ENCODE peak calls at places on chromosomes 12 and 14, in six cellular contexts. L is Panc1; F is GM06990; N is brain microvascular endothelial cell; H is adipocyte; T is CD8-positive, alpha-beta memory T cell. G is an unnamed sample.

GRCh38 chr12:116466536-116466935 is 92.6 kb upstream of the MAP1LC3B2 start:
- DNase-seq in H (peak; percentile 13), F (no peak), N (peak; percentile 14), L (no peak), T (no peak), G (no peak)

GRCh38 chr14:100825691-100826331 is at the start of gene MEG3:
- DNase-seq in H (peak; percentile 88), L (no peak), T (no peak), F (no peak), N (peak; percentile 76), G (no peak)

GRCh38 chr12:69633061-69633460 is 22.4 kb upstream of the LRRC10 start:
- DNase-seq in L (no peak), F (no peak), T (no peak), N (no peak), H (no peak), G (no peak)

GRCh38 chr12:6452245-6452731 is 446 bp downstream of the TAPBPL start:
- DNase-seq in H (no peak), F (no peak), N (no peak), L (no peak), T (no peak), G (no peak)

GRCh38 chr14:73786632-73786941 is 65.0 kb upstream of the PTGR2 start:
- DNase-seq in T (no peak), N (no peak), H (peak; percentile 48), L (no peak), F (peak; percentile 64), G (no peak)

GRCh38 chr14:67392123-67392522 is 19.8 kb downstream of the PLEK2 start:
- DNase-seq in L (no peak), N (no peak), F (no peak), H (no peak), T (no peak), G (no peak)

GRCh38 chr14:68020999-68021663 is 201.6 kb downstream of the RAD51B start:
- DNase-seq in F (no peak), T (no peak), N (no peak), H (no peak), L (no peak), G (no peak)

GRCh38 chr12:130948751-130949150 is 5.0 kb upstream of the ADGRD1 start:
- DNase-seq in L (no peak), N (no peak), H (no peak), F (no peak), T (no peak), G (no peak)

GRCh38 chr14:28756896-28757570 is 9.6 kb upstream of the FOXG1 start:
- DNase-seq in H (peak; percentile 64), T (no peak), N (peak; percentile 14), L (no peak), F (no peak), G (peak; percentile 13)

GRCh38 chr12:77407951-77408350 is 342.6 kb upstream of the E2F7 start:
- DNase-seq in T (no peak), N (no peak), H (no peak), L (no peak), F (no peak), G (no peak)

GRCh38 chr12:77685112-77685511 is 145.6 kb upstream of the NAV3 start:
- DNase-seq in L (peak; percentile 50), F (peak; percentile 8), N (peak; percentile 77), H (peak; percentile 91), T (no peak), G (peak; percentile 5)

GRCh38 chr14:59022144-59022543 is 166.3 kb upstream of the DAAM1 start:
- DNase-seq in H (no peak), F (no peak), T (no peak), N (no peak), L (no peak), G (no peak)

GRCh38 chr14:24895622-24896021 is 154.3 kb downstream of the STXBP6 start:
- DNase-seq in F (no peak), H (no peak), N (no peak), T (no peak), L (no peak), G (no peak)

GRCh38 chr14:60807971-60808370 is 73.4 kb downstream of the MNAT1 start:
- DNase-seq in L (no peak), T (no peak), N (peak; percentile 6), F (no peak), H (no peak), G (no peak)

GRCh38 chr12:56486694-56487093 is 1.3 kb downstream of the GLS2 start:
- DNase-seq in T (no peak), N (no peak), H (no peak), L (no peak), F (no peak), G (no peak)

GRCh38 chr14:106507354-106507753 is 981.0 kb downstream of the TMEM121 start:
- DNase-seq in N (no peak), F (no peak), L (no peak), H (no peak), T (peak; percentile 70), G (no peak)

GRCh38 chr14:90580381-90581335 is 183.8 kb downstream of the CALM1 start:
- DNase-seq in N (no peak), H (no peak), L (no peak), F (no peak), T (no peak), G (no peak)

GRCh38 chr14:103576371-103577024 is 13.7 kb downstream of the COA8 start:
- DNase-seq in F (no peak), T (no peak), L (no peak), H (peak; percentile 96), N (peak; percentile 73), G (no peak)

GRCh38 chr12:45324391-45324790 is 108.5 kb downstream of the ANO6 start:
- DNase-seq in F (no peak), H (no peak), L (no peak), N (peak; percentile 18), T (no peak), G (no peak)

GRCh38 chr14:99566009-99566389 is 38.0 kb downstream of the CCDC85C start:
- DNase-seq in T (no peak), H (no peak), N (no peak), L (no peak), F (no peak), G (no peak)

GRCh38 chr12:81329088-81329487 is 251.2 kb downstream of the ACSS3 start:
- DNase-seq in N (no peak), L (no peak), H (no peak), T (no peak), F (no peak), G (peak; percentile 1)

GRCh38 chr12:70617450-70617849 is 19.8 kb downstream of the PTPRB start:
- DNase-seq in F (no peak), T (no peak), N (no peak), L (no peak), H (no peak), G (no peak)

GRCh38 chr14:90781876-90782275 is 34.4 kb downstream of the TTC7B start:
- DNase-seq in T (no peak), F (no peak), L (no peak), H (no peak), N (no peak), G (no peak)

GRCh38 chr14:51006781-51007211 is 62.5 kb upstream of the PYGL start:
- DNase-seq in N (no peak), T (no peak), F (no peak), L (no peak), H (peak; percentile 87), G (no peak)

GRCh38 chr12:57896437-57897201 is 44.7 kb upstream of the ATP23 start:
- DNase-seq in T (no peak), N (peak; percentile 35), F (no peak), L (peak; percentile 20), H (peak; percentile 81), G (no peak)

GRCh38 chr12:57893460-57894353 is 47.2 kb upstream of the CTDSP2 start:
- DNase-seq in H (peak; percentile 98), N (peak; percentile 83), T (no peak), L (no peak), F (no peak), G (no peak)

GRCh38 chr12:57896139-57896436 is 45.3 kb upstream of the ATP23 start:
- DNase-seq in L (no peak), H (peak; percentile 51), F (no peak), N (no peak), T (no peak), G (no peak)

GRCh38 chr12:57895337-57896138 is 45.8 kb upstream of the ATP23 start:
- DNase-seq in L (no peak), N (no peak), H (peak; percentile 7), F (no peak), T (no peak), G (no peak)

DNA sequence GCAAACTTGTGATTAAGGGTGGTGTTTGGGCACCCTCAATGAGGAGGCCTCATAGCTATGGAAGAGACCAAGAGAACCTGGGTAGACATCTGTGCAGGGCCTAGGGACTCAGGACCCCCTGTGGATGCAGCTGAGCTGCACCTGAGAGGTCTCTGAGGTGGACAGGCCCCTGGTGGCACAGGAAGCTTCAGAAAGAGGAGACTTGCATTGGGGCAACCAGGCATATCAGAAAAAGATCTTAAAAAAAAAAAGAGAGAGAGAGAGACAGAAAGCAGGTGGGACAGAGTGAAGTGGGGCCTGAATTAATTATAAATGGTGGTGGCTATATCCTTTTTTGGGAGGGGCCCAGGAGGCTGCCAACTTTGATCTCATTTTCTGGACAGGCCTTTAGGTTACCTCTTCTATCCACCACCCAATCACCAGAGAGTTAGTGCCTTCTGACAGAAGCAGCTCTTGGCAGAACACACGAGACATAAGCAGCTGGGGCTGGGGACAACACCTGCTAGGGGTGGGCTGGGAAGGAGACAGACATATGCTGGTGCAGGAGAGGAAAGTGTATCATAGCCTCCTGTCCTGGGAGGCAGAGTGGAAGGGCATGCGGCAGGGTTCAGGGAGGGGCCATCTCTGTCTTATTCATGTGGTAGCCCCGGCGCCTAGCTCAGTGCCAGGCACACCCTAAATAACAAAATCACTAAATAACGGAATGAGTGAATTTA is 46.6 kb upstream of the ATP23 start:
- DNase-seq in F (no peak), L (no peak), N (no peak), T (no peak), H (peak; percentile 19), G (no peak)
- H3K4me3 ChIP-seq in F (no peak overlapping the region), L (no peak overlapping the region), N (no peak overlapping the region), T (no peak overlapping the region), H (peak overlapping the region; percentile 71), G (no peak overlapping the region)

GRCh38 chr12:114681149-114681849 is 2.7 kb downstream of the TBX3 start:
- DNase-seq in L (no peak), T (no peak), N (no peak), H (peak; percentile 65), F (no peak), G (no peak)

GRCh38 chr12:114679942-114680341 is 4.0 kb downstream of the TBX3 start:
- DNase-seq in T (no peak), H (peak; percentile 42), L (no peak), N (no peak), F (no peak), G (no peak)

GRCh38 chr12:114679452-114679875 is 4.5 kb downstream of the TBX3 start:
- DNase-seq in N (no peak), L (no peak), H (peak; percentile 68), T (no peak), F (no peak), G (no peak)

GRCh38 chr12:114682101-114682919 is 1.7 kb downstream of the TBX3 start:
- DNase-seq in L (no peak), T (no peak), N (no peak), H (peak; percentile 36), F (no peak), G (no peak)

GRCh38 chr12:114680498-114681148 is 3.4 kb downstream of the TBX3 start:
- DNase-seq in F (no peak), L (no peak), N (no peak), T (no peak), H (peak; percentile 48), G (no peak)
- H3K4me3 ChIP-seq in F (no peak overlapping the region), L (peak overlapping the region; percentile 84), N (peak overlapping the region; percentile 82), T (no peak overlapping the region), H (peak overlapping the region; percentile 98), G (no peak overlapping the region)

GRCh38 chr12:113298861-113299545 is 35.9 kb downstream of the SLC8B1 start:
- DNase-seq in T (no peak), H (peak; percentile 4), L (no peak), F (no peak), N (no peak), G (no peak)
- H3K4me3 ChIP-seq in T (no peak overlapping the region), H (peak overlapping the region; percentile 44), L (no peak overlapping the region), F (no peak overlapping the region), N (no peak overlapping the region), G (no peak overlapping the region)

GRCh38 chr12:120413901-120414695 is 23.8 kb upstream of the COX6A1 start:
- DNase-seq in T (no peak), H (no peak), F (no peak), L (no peak), N (no peak), G (no peak)
- H3K4me3 ChIP-seq in T (no peak overlapping the region), H (no peak overlapping the region), F (no peak overlapping the region), L (no peak overlapping the region), N (no peak overlapping the region), G (no peak overlapping the region)

G was measured in GM12864.